ENCODE peak calls at places on chromosome 3, in four cellular contexts. D, R, O and I are unnamed samples. For H3K27me3, the result is how much of the 10 kb centered on the place peaks cover.

GRCh38 chr3:48409291-48410201 is 20.3 kb downstream of the PLXNB1 start:
- DNase-seq in O (no peak), R (no peak), D (no peak), I (no peak)

GRCh38 chr3:141782386-141782932 is 19.3 kb downstream of the GRK7 start:
- DNase-seq in O (peak), R (no peak), D (peak), I (no peak)

GRCh38 chr3:37628711-37629301 is 232.9 kb upstream of the CTDSPL start:
- DNase-seq in D (no peak), R (no peak), O (no peak), I (no peak)

GRCh38 chr3:38247366-38248035 is 18.1 kb upstream of the SLC22A13 start:
- DNase-seq in D (peak), O (no peak), R (peak), I (peak)

GRCh38 chr3:47370887-47371697 is 9.7 kb upstream of the PTPN23 start:
- DNase-seq in O (peak), D (no peak), R (no peak), I (no peak)

GRCh38 chr3:79910337-79910736 is 142.5 kb upstream of the ROBO1 start:
- DNase-seq in R (no peak), D (no peak), O (no peak), I (no peak)

GRCh38 chr3:150723946-150724345 is 20.2 kb upstream of the ERICH6 start:
- DNase-seq in R (no peak), D (no peak), O (no peak), I (no peak)

GRCh38 chr3:48560648-48561018 is 2.9 kb downstream of the UCN2 start:
- DNase-seq in O (no peak), R (no peak), D (no peak), I (no peak)

GRCh38 chr3:117928836-117929235 is 1105.8 kb downstream of the IGSF11 start:
- DNase-seq in O (no peak), D (no peak), R (no peak), I (no peak)

GRCh38 chr3:189863031-189863430 is 231.8 kb downstream of the TP63 start:
- DNase-seq in D (no peak), O (no peak), R (no peak), I (no peak)

GRCh38 chr3:45110185-45110833 is 35.9 kb downstream of the CDCP1 start:
- DNase-seq in R (peak), D (no peak), O (no peak), I (no peak)

GRCh38 chr3:194760740-194761139 is 75.1 kb downstream of the FAM43A start:
- DNase-seq in D (no peak), O (no peak), R (no peak), I (no peak)

GRCh38 chr3:9838856-9839255 is 5.0 kb downstream of the RPUSD3 start:
- DNase-seq in O (no peak), D (no peak), R (no peak), I (no peak)

GRCh38 chr3:178417736-178418135 is 118.5 kb upstream of the KCNMB2 start:
- DNase-seq in R (no peak), D (no peak), O (no peak), I (no peak)

GRCh38 chr3:33660035-33660434 is 58.0 kb downstream of the CLASP2 start:
- DNase-seq in R (no peak), D (no peak), O (no peak), I (no peak)

GRCh38 chr3:17149076-17149475 is 264.3 kb downstream of the PLCL2 start:
- DNase-seq in O (no peak), D (no peak), R (no peak), I (no peak)

GRCh38 chr3:60552581-60552980 is 698.7 kb downstream of the FHIT start:
- DNase-seq in O (no peak), D (no peak), R (no peak), I (no peak)

GRCh38 chr3:112074006-112074405 is 12.2 kb upstream of the C3orf52 start:
- DNase-seq in R (no peak), O (no peak), D (no peak), I (no peak)

GRCh38 chr3:25885544-25885943 is 95.7 kb downstream of the OXSM start:
- DNase-seq in O (no peak), R (no peak), D (no peak), I (no peak)

GRCh38 chr3:191244242-191244867 is 45.3 kb downstream of the OSTN start:
- DNase-seq in O (peak), D (no peak), R (peak), I (no peak)

GRCh38 chr3:58025824-58026579 is 17.8 kb downstream of the FLNB start:
- DNase-seq in R (peak), D (no peak), O (no peak), I (no peak)

GRCh38 chr3:73602171-73602570 is 22.6 kb downstream of the PDZRN3 start:
- DNase-seq in R (no peak), O (no peak), D (no peak), I (no peak)

GRCh38 chr3:99929409-99930139 is 111.9 kb downstream of the CMSS1 start:
- DNase-seq in R (no peak), O (no peak), D (no peak), I (no peak)

DNA sequence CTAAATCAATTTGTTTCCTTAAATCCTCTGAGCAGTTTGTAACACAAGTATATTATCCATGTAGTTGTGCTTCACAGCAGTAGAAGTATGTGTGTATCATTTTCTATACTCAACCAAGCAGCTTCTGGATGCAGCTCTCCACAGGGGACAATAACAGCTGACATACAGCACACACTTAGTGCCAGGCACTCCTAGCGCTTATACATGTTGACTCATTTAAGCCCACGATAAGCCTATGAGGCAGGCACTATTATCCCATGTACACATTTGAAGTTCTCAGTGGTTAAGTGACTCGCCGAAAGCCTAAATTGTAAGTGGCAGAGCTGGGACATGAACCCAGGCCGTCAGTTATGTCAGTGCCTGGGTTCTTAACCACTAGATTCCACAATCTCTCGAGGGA is 20.3 kb upstream of the LPP start:
- DNase-seq in O (no peak), D (no peak), R (no peak), I (no peak)
- TF ChIP-seq TCF7L2 in O (no peak), D (no peak), R (no peak), I (no peak)

GRCh38 chr3:147421184-147421912 is 12.2 kb downstream of the ZIC1 start:
- DNase-seq in O (no peak), D (no peak), R (no peak), I (no peak)

GRCh38 chr3:147422226-147422933 is 13.2 kb downstream of the ZIC1 start:
- DNase-seq in R (no peak), D (no peak), O (no peak), I (no peak)

GRCh38 chr3:147424325-147424910 is 15.3 kb downstream of the ZIC1 start:
- DNase-seq in R (no peak), D (no peak), O (no peak), I (no peak)

GRCh38 chr3:147423601-147424324 is 14.6 kb downstream of the ZIC1 start:
- DNase-seq in R (no peak), D (no peak), O (no peak), I (no peak)

DNA sequence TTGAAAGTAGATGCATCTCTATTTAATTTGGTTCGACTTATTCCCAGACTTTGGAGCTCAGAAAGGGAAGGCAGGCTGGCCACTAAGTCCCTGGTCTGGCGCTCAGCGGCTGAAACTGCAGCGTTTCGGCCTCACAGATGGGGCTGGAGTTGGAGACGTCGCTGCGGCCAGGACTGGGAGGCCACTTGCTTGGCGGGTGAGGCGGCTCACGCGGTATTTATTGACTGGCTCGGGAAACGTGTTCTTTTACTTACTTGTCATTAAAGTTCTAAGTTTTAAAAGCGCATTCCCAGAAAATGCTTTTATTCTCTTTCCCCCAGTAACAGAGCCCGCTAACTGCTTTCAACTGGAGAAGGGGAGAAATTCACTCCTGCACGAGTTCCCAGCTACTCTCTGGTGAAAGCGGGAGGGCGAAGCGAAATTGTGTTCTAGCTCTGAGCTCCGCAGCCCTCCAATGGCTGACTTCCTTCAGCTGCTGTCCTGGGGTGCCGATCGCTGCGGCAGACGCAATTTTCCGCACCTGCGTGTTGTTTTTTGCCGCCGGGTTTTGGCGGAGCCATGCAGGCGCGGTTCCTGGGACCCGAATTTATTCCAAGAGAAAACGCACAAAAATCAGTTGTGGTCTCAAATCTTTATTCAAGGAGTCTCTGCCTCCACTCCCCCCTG is 13.9 kb downstream of the ZIC1 start:
- DNase-seq in D (no peak), R (no peak), O (no peak), I (no peak)
- H3K27me3 ChIP-seq in D (under half), R (under half), O (under half), I (under half)

GRCh38 chr3:31357451-31357850 is 175.3 kb upstream of the STT3B start:
- DNase-seq in O (no peak), R (no peak), D (no peak), I (no peak)
- TF ChIP-seq SIN3A in O (no peak), R (no peak), D (no peak), I (no peak)

GRCh38 chr3:129118745-129119144 is 2.9 kb downstream of the RAB43 start:
- DNase-seq in D (no peak), R (no peak), O (no peak), I (no peak)
- TF ChIP-seq TCF7L2 in D (no peak), R (no peak), O (no peak), I (no peak)

GRCh38 chr3:160671231-160671630 is 5.7 kb upstream of the ARL14 start:
- DNase-seq in O (no peak), D (no peak), R (no peak), I (no peak)
- H3K27me3 ChIP-seq in O (under half), D (under half), R (under half), I (under half)

DNA sequence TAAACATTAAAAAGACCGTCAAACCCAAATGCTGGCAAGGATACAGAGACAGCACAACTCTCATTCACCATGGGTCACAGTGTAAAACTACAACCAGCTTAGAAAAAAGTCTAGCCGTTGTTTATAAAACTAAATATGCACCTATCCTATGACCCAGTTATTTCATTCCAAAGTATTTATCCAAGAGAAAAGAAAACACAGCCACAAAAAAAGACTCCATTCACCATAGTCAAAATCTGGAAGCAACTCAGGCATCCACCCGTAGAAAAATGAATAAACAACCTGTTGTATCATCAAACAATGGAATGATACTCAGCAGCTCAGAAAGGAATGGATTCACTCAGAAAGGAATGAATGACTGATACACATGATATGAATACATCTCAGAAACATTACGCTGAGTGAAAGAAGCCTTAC is 28.6 kb downstream of the PLD1 start:
- DNase-seq in O (no peak), R (peak), D (no peak), I (peak)
- TF ChIP-seq SIN3A in O (no peak), R (no peak), D (no peak), I (no peak)

GRCh38 chr3:167032267-167032876 is 347.7 kb downstream of the ZBBX start:
- DNase-seq in O (no peak), R (peak), D (peak), I (peak)
- TF ChIP-seq TCF7L2 in O (no peak), R (no peak), D (no peak), I (no peak)